ENCODE peak calls at places on chromosomes 12 and 14, in six cellular contexts. O, C, U, K, J and W are unnamed samples.
A peak's percentile ranks its signal among the peaks of the same experiment; 100 is the strongest.

GRCh38 chr12:106863185-106863584 is 88.7 kb downstream of the RIC8B start:
- DNase-seq in O (no peak), C (no peak), U (no peak), K (no peak), J (no peak), W (no peak)

GRCh38 chr12:46958093-46958492 is 121.3 kb upstream of the PCED1B start:
- DNase-seq in O (no peak), C (no peak), U (no peak), K (no peak), J (no peak), W (no peak)

GRCh38 chr12:6310771-6311610 is 509 bp downstream of the PLEKHG6 start:
- DNase-seq in O (peak; percentile 88), C (no peak), U (no peak), K (no peak), J (no peak), W (peak; percentile 72)

GRCh38 chr12:1812650-1813302 is 7.6 kb upstream of the LRTM2 start:
- DNase-seq in O (no peak), C (peak; percentile 43), U (no peak), K (peak; percentile 89), J (peak; percentile 74), W (peak; percentile 90)

GRCh38 chr12:68530965-68531364 is 79.7 kb upstream of the RAP1B start:
- DNase-seq in O (no peak), C (no peak), U (no peak), K (no peak), J (no peak), W (no peak)

GRCh38 chr12:62865860-62866407 is 69.0 kb downstream of the PPM1H start:
- DNase-seq in O (peak; percentile 69), C (no peak), U (no peak), K (no peak), J (no peak), W (no peak)

GRCh38 chr12:124762791-124763593 is 100.7 kb downstream of the SCARB1 start:
- DNase-seq in O (no peak), C (no peak), U (no peak), K (no peak), J (no peak), W (no peak)

GRCh38 chr14:70641548-70642312 is at the start of gene TTC9:
- DNase-seq in O (peak; percentile 75), C (peak; percentile 36), U (no peak), K (no peak), J (peak; percentile 25), W (peak; percentile 89)

GRCh38 chr14:96235426-96235825 is 20.6 kb upstream of the BDKRB1 start:
- DNase-seq in O (peak; percentile 65), C (no peak), U (no peak), K (no peak), J (no peak), W (peak; percentile 3)

GRCh38 chr12:77256924-77257323 is 191.6 kb upstream of the E2F7 start:
- DNase-seq in O (no peak), C (no peak), U (no peak), K (no peak), J (no peak), W (no peak)

GRCh38 chr12:57844725-57845477 is 1.6 kb downstream of the CTDSP2 start:
- DNase-seq in O (peak; percentile 82), C (peak; percentile 55), U (no peak), K (peak; percentile 56), J (peak; percentile 84), W (peak; percentile 85)

GRCh38 chr12:57848208-57848607 is 1.7 kb upstream of the CTDSP2 start:
- DNase-seq in O (no peak), C (no peak), U (no peak), K (no peak), J (no peak), W (no peak)

GRCh38 chr12:57846577-57847319 is at the start of gene CTDSP2:
- DNase-seq in O (peak; percentile 100), C (peak; percentile 100), U (peak; percentile 100), K (peak; percentile 99), J (peak; percentile 100), W (peak; percentile 98)

GRCh38 chr12:57846285-57846576 is 298 bp downstream of the CTDSP2 start:
- DNase-seq in O (no peak), C (no peak), U (no peak), K (no peak), J (no peak), W (no peak)

DNA sequence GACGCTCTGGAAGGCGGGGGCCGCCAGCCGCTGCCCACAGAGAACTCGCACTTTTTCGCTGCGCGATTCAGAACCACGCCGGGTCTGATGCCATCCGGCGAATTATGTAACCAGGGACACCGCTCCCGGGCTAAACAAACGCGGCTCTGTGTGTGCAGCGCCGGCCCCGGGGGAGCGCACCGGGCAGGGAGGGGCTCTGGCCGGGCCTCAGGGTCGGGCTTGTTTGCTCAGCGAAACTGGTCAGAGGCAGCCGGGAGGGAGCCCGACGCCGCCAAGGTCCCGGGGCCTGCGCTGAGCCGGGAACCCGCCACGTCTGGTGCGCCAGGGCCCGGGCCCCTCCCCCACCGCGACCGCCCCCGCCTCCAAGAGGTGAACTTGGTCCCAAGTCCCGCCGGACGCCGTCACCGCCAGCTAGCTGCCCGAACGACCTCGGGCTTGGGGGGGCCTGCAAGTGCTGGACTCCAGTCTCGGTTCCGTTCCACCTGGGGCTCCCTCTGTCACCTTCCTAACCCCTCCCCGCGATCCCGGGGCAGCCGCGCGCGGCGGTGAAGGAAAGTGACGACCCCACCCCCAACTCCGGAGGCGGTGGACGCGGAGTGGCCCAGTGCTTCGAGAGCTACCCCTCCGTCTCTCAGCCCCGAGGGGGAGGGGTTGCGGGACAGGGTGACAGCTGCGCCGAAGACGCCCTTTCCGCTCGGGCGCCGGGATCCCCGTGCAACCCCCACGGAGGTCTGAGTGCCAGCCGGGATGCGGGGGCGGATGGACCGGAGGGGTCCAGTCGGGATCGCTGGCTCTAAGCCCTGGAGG is 848 bp downstream of the CTDSP2 start:
- DNase-seq in O (peak; percentile 71), C (peak; percentile 76), U (no peak), K (peak; percentile 56), J (peak; percentile 75), W (peak; percentile 94)
- TF ChIP-seq POLR2AphosphoS5 in O (no peak), C (peak; percentile 57), U (peak; percentile 34), K (peak; percentile 44), J (peak; percentile 70), W (peak; percentile 61)

GRCh38 chr14:32932921-32933622 is 5.6 kb upstream of the NPAS3 start:
- DNase-seq in O (peak; percentile 85), C (no peak), U (no peak), K (no peak), J (no peak), W (peak; percentile 71)

GRCh38 chr14:32933623-32933942 is 5.1 kb upstream of the NPAS3 start:
- DNase-seq in O (peak; percentile 74), C (no peak), U (no peak), K (no peak), J (no peak), W (no peak)

GRCh38 chr14:32932302-32932920 is 6.3 kb upstream of the NPAS3 start:
- DNase-seq in O (peak; percentile 38), C (no peak), U (no peak), K (no peak), J (no peak), W (no peak)

GRCh38 chr14:32934891-32935633 is 3.6 kb upstream of the NPAS3 start:
- DNase-seq in O (peak; percentile 53), C (no peak), U (no peak), K (no peak), J (no peak), W (no peak)

DNA sequence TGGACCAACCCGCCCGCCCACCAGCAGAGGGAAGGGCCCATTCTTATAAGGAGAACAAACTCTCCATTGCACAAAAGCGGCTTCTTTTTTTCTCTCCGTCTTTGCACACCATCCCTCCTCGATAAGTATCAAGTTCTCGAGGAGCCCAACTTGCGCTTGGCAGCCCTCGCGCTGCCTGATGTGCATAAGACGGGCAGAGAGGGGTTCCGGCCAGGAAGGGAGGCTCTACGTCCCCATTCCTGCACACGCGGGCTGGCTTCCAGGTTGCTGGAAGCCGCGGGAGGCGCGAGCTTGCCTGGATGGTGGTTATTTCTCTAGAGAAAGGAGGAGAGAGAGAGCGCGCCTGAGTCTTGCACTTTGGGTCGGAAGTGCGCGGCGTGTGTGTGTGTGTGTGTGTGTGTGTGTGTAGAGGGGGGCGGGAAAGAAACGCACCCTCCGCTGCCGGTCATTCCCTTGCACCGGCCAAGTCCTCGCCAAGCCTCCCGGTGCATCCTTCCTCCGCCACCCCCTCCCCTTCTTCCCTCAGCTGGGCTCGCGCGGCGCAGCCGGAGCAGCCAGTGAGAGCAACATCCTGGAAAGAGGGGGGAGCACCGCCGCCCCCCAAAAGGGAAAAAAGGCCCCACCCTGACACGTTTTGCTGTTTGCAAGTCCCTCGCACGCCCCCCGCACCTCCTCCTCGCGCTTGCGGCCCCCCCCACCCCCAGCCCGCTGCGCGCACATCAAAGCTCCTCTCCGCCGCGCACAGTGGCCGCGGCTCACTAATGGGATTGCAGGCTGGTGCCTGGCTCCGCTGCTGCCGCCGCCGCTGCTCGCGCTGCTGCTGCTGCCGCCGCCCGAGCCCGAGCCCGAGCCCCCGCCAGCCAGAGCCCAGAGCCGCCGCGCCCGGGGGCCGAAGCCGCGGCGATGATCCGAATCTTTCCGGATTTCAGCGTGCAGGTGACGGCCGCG is 4.5 kb upstream of the NPAS3 start:
- DNase-seq in O (peak; percentile 53), C (no peak), U (no peak), K (no peak), J (no peak), W (no peak)
- H3K27me3 ChIP-seq in O (peaks cover 87% of the 10 kb centered on the region), C (no peaks in the 10 kb centered on the region), U (no peaks in the 10 kb centered on the region), K (peaks cover 62% of the 10 kb centered on the region), J (no peaks in the 10 kb centered on the region), W (peaks cover 30% of the 10 kb centered on the region)

DNA sequence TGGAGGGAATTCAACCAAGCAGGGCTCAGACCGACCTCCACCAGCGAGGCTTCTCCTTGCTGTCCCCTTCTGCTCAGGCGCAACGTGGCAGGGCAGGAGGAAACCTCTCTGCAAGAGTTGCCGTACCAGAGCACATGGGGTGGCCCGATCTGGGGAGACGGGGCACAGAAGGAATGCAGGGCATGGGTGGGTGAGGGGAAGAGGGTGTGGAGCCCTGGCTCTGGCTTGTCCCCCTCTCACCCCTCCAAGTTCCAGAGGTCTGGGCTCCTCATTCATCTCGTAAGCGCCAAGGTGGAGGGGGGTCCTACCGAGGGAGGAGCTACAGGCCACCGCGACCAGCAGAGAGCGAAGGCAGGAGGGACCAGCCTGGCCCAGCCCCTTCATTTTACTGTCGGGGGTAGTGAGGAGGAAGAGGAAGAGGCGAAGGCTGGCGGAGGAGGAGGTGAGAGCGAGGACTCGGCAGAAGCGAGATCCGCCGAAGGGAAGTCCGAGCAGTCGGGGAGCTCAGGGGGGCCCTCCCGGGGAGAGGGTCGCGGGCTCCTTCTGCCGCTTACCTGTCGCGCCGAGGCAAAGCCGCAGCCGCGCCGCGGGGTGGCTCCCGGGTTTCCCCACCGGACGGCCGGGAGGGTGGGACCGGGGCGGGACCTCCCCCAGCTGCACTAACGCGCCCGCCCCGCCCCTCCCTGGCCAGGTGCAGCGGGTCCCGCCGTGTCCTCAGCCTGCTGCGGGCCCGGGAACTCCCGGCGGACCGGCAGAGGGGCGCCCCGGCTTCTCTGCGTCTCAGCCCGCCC is at the start of gene GALNT6:
- DNase-seq in O (peak; percentile 87), C (peak; percentile 80), U (no peak), K (peak; percentile 75), J (peak; percentile 69), W (peak; percentile 92)
- TF ChIP-seq POLR2AphosphoS5 in O (peak; percentile 84), C (no peak), U (no peak), K (peak; percentile 69), J (no peak), W (peak; percentile 37)

DNA sequence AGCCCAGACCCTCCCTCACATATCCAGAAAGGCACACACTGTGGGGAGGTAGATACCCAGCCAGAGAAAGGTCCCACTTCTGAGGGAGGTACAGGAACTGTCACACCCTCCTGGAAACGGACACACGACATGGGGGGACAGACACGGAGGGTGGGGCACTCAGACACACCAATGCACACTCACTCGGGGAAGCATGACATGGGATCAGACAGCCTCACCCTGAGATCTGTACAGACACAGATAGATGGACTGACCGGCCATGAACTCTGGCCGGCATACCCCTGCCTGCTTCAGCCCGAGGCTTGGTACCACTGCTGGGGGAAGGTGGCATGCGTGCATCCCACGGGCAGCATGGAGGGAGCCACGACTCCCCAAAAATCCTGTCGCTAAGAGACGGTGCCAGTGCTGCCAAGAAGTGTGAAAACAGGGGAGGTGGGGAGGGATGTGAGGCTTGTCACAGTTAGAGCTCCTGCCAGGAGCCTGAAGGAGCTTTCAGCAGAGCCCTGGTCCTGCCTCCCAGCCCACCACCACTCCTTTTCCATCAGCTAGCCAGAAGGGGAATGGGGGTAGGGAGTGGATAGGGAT is 566 bp downstream of the CPNE6 start:
- DNase-seq in O (no peak), C (no peak), U (no peak), K (no peak), J (no peak), W (peak; percentile 50)
- H3K27me3 ChIP-seq in O (no peaks in the 10 kb centered on the region), C (no peaks in the 10 kb centered on the region), U (peaks cover 4% of the 10 kb centered on the region), K (no peaks in the 10 kb centered on the region), J (no peaks in the 10 kb centered on the region), W (no peaks in the 10 kb centered on the region)